ENCODE peak calls at places on chromosomes 5 and 9, in six cellular contexts. V, R, Z, Y, L and P are unnamed samples.

GRCh38 chr5:78671609-78672008 is 23.0 kb upstream of the LHFPL2 start:
- DNase-seq in L (no peak), R (no peak), Y (no peak), V (no peak), Z (no peak), P (no peak)

GRCh38 chr9:89361816-89362646 is 43.7 kb downstream of the SECISBP2 start:
- DNase-seq in V (no peak), Z (no peak), Y (no peak), R (no peak), L (no peak), P (no peak)

GRCh38 chr5:142749321-142749720 is 20.9 kb upstream of the ARHGAP26 start:
- DNase-seq in R (no peak), L (no peak), Z (no peak), Y (no peak), V (no peak), P (peak; percentile 54)

GRCh38 chr9:134889386-134890214 is 9.0 kb downstream of the FCN2 start:
- DNase-seq in V (no peak), Z (no peak), R (no peak), L (no peak), Y (no peak), P (no peak)

GRCh38 chr5:34756781-34757624 is 82.0 kb upstream of the TTC23L start:
- DNase-seq in V (no peak), R (no peak), L (peak; percentile 63), Y (no peak), Z (no peak), P (no peak)

GRCh38 chr5:149128023-149128875 is 13.0 kb upstream of the ABLIM3 start:
- DNase-seq in Z (peak; percentile 17), R (peak; percentile 58), V (no peak), L (no peak), Y (no peak), P (peak; percentile 29)

GRCh38 chr5:168282120-168282519 is 9.3 kb upstream of the WWC1 start:
- DNase-seq in Y (peak; percentile 69), L (no peak), R (peak; percentile 34), V (no peak), Z (peak; percentile 29), P (peak; percentile 44)

GRCh38 chr5:36777105-36777757 is 99.3 kb upstream of the NIPBL start:
- DNase-seq in Z (peak; percentile 11), R (peak; percentile 64), Y (peak; percentile 3), V (no peak), L (peak; percentile 74), P (peak; percentile 8)

GRCh38 chr5:107673368-107674136 is 2.8 kb upstream of the EFNA5 start:
- DNase-seq in Y (no peak), V (peak; percentile 83), Z (peak; percentile 95), R (peak; percentile 95), L (peak; percentile 86), P (peak; percentile 83)

GRCh38 chr5:173707392-173707791 is 90.9 kb upstream of the BOD1 start:
- DNase-seq in Z (peak; percentile 70), L (no peak), Y (peak; percentile 76), V (peak; percentile 81), R (no peak), P (peak; percentile 93)

GRCh38 chr5:137566118-137566541 is 67.0 kb upstream of the SPOCK1 start:
- DNase-seq in V (no peak), Y (peak; percentile 88), R (no peak), L (no peak), Z (no peak), P (no peak)

GRCh38 chr5:11251242-11251641 is 490.2 kb upstream of the DAP start:
- DNase-seq in R (no peak), Z (no peak), L (peak; percentile 32), Y (no peak), V (no peak), P (no peak)

GRCh38 chr5:37867634-37868033 is 27.8 kb upstream of the GDNF start:
- DNase-seq in Z (no peak), Y (no peak), V (no peak), R (no peak), L (no peak), P (no peak)

GRCh38 chr9:72839140-72839539 is 113.7 kb downstream of the ALDH1A1 start:
- DNase-seq in R (no peak), Y (no peak), Z (no peak), V (no peak), L (no peak), P (no peak)

GRCh38 chr9:15304620-15305019 is 2.4 kb downstream of the TTC39B start:
- DNase-seq in V (no peak), Y (no peak), R (no peak), Z (peak; percentile 49), L (no peak), P (no peak)

GRCh38 chr5:55159763-55160492 is at the start of gene GPX8:
- DNase-seq in Z (peak; percentile 26), V (no peak), R (peak; percentile 87), L (no peak), Y (peak; percentile 67), P (peak; percentile 82)

GRCh38 chr5:20109326-20109725 is 121.3 kb upstream of the CDH18 start:
- DNase-seq in L (no peak), Y (no peak), Z (no peak), V (no peak), R (no peak), P (no peak)

GRCh38 chr5:131156971-131157370 is 8.1 kb downstream of the HINT1 start:
- DNase-seq in Y (no peak), V (no peak), R (no peak), L (no peak), Z (no peak), P (no peak)

GRCh38 chr5:42143361-42143760 is 218.3 kb downstream of the FBXO4 start:
- DNase-seq in V (no peak), Z (no peak), R (no peak), Y (no peak), L (no peak), P (no peak)

GRCh38 chr5:134184155-134185135 is 7.7 kb upstream of the SKP1 start:
- DNase-seq in Y (no peak), R (peak; percentile 85), Z (peak; percentile 84), L (peak; percentile 67), V (peak; percentile 64), P (no peak)

GRCh38 chr5:36689225-36689624 is 82.8 kb downstream of the SLC1A3 start:
- DNase-seq in Y (no peak), R (no peak), Z (peak; percentile 72), V (no peak), L (no peak), P (no peak)

GRCh38 chr5:126865299-126865698 is 88.4 kb downstream of the LMNB1 start:
- DNase-seq in L (no peak), Z (no peak), R (no peak), Y (peak; percentile 64), V (no peak), P (peak; percentile 42)

GRCh38 chr5:73558950-73559349 is 6.5 kb downstream of the ANKRA2 start:
- DNase-seq in V (no peak), L (no peak), Y (no peak), Z (no peak), R (no peak), P (no peak)

GRCh38 chr9:128027166-128027539 is 40.0 kb downstream of the NAIF1 start:
- DNase-seq in R (no peak), Y (no peak), V (no peak), Z (peak; percentile 40), L (no peak), P (peak; percentile 18)

GRCh38 chr9:35035851-35036701 is 36.3 kb downstream of the VCP start:
- DNase-seq in Y (no peak), Z (no peak), V (peak; percentile 51), R (no peak), L (no peak), P (peak; percentile 50)

GRCh38 chr5:41508186-41508585 is 2.2 kb downstream of the PLCXD3 start:
- DNase-seq in R (no peak), V (no peak), L (no peak), Z (no peak), Y (no peak), P (no peak)

GRCh38 chr5:15377573-15378340 is 122.2 kb upstream of the FBXL7 start:
- DNase-seq in V (no peak), L (no peak), R (no peak), Y (no peak), Z (no peak), P (no peak)